ENCODE peak calls at places on chromosome 14, in ten cellular contexts. H, V, Q, X, B, I, S, L, O and G are unnamed samples.
A peak's percentile ranks its signal among the peaks of the same experiment; 100 is the strongest.

GRCh38 chr14:104360522-104360921 is 219.0 kb upstream of the C14orf180 start:
- DNase-seq in H (no peak), V (no peak), Q (no peak), X (no peak), B (no peak), I (peak; percentile 40), S (peak; percentile 28), L (no peak), O (no peak), G (no peak)

GRCh38 chr14:100329233-100330006 is 6.3 kb downstream of the SLC25A47 start:
- DNase-seq in H (no peak), V (no peak), Q (no peak), X (no peak), B (no peak), I (no peak), S (no peak), L (no peak), O (no peak), G (no peak)

GRCh38 chr14:68144051-68144681 is 324.6 kb downstream of the RAD51B start:
- DNase-seq in H (peak; percentile 67), V (no peak), Q (no peak), X (no peak), B (no peak), I (peak; percentile 93), S (no peak), L (no peak), O (no peak), G (no peak)

GRCh38 chr14:23054000-23054811 is 3.1 kb downstream of the CDH24 start:
- DNase-seq in H (no peak), V (no peak), Q (no peak), X (peak; percentile 32), B (peak; percentile 30), I (no peak), S (peak; percentile 68), L (no peak), O (no peak), G (peak; percentile 41)

GRCh38 chr14:23182372-23183014 is 967 bp downstream of the SLC7A8 start:
- DNase-seq in H (no peak), V (no peak), Q (peak; percentile 14), X (peak; percentile 72), B (peak; percentile 32), I (no peak), S (no peak), L (no peak), O (peak; percentile 25), G (no peak)

GRCh38 chr14:102875652-102876051 is 46.8 kb upstream of the AMN start:
- DNase-seq in H (no peak), V (no peak), Q (no peak), X (no peak), B (no peak), I (no peak), S (no peak), L (peak; percentile 27), O (no peak), G (no peak)

GRCh38 chr14:80844872-80845271 is 96.7 kb downstream of the CEP128 start:
- DNase-seq in H (no peak), V (no peak), Q (no peak), X (no peak), B (no peak), I (no peak), S (no peak), L (no peak), O (no peak), G (no peak)

GRCh38 chr14:37583358-37584210 is 11.5 kb downstream of the FOXA1 start:
- DNase-seq in H (no peak), V (no peak), Q (no peak), X (no peak), B (no peak), I (no peak), S (peak; percentile 64), L (no peak), O (no peak), G (no peak)

GRCh38 chr14:89845346-89845745 is 109.2 kb downstream of the EFCAB11 start:
- DNase-seq in H (peak; percentile 91), V (peak; percentile 47), Q (no peak), X (peak; percentile 31), B (peak; percentile 18), I (no peak), S (no peak), L (peak; percentile 62), O (no peak), G (no peak)

GRCh38 chr14:95948608-95949007 is 72.0 kb downstream of the TUNAR start:
- DNase-seq in H (no peak), V (no peak), Q (no peak), X (no peak), B (no peak), I (no peak), S (peak; percentile 10), L (no peak), O (no peak), G (no peak)

GRCh38 chr14:33569844-33570716 is 380.8 kb downstream of the EGLN3 start:
- DNase-seq in H (no peak), V (no peak), Q (no peak), X (no peak), B (no peak), I (no peak), S (no peak), L (no peak), O (no peak), G (no peak)

GRCh38 chr14:100832311-100832960 is 6.5 kb downstream of the MEG3 start:
- DNase-seq in H (no peak), V (no peak), Q (no peak), X (no peak), B (no peak), I (no peak), S (no peak), L (no peak), O (no peak), G (no peak)

GRCh38 chr14:20682435-20683124 is 1.8 kb upstream of the RNASE4 start:
- DNase-seq in H (peak; percentile 95), V (no peak), Q (peak; percentile 66), X (peak; percentile 93), B (peak; percentile 87), I (peak; percentile 96), S (peak; percentile 92), L (peak; percentile 88), O (peak; percentile 73), G (peak; percentile 75)

GRCh38 chr14:35285168-35285990 is 6.8 kb upstream of the PSMA6 start:
- DNase-seq in H (peak; percentile 52), V (no peak), Q (no peak), X (no peak), B (peak; percentile 21), I (no peak), S (no peak), L (no peak), O (no peak), G (peak; percentile 88)

GRCh38 chr14:104367811-104368750 is 211.5 kb upstream of the C14orf180 start:
- DNase-seq in H (no peak), V (no peak), Q (no peak), X (no peak), B (no peak), I (no peak), S (peak; percentile 62), L (no peak), O (no peak), G (no peak)

GRCh38 chr14:75088566-75089373 is 19.3 kb downstream of the ZC2HC1C start:
- DNase-seq in H (peak; percentile 44), V (no peak), Q (peak; percentile 45), X (peak; percentile 74), B (peak; percentile 66), I (no peak), S (no peak), L (peak; percentile 44), O (no peak), G (peak; percentile 62)

GRCh38 chr14:95515080-95515489 is 1.4 kb downstream of the SYNE3 start:
- DNase-seq in H (no peak), V (no peak), Q (no peak), X (peak; percentile 53), B (peak; percentile 38), I (peak; percentile 78), S (no peak), L (no peak), O (no peak), G (peak; percentile 93)

GRCh38 chr14:29740491-29740890 is 187.2 kb downstream of the PRKD1 start:
- DNase-seq in H (no peak), V (no peak), Q (no peak), X (no peak), B (no peak), I (no peak), S (no peak), L (no peak), O (no peak), G (no peak)

GRCh38 chr14:32508281-32508680 is 179.2 kb downstream of the AKAP6 start:
- DNase-seq in H (peak; percentile 37), V (no peak), Q (no peak), X (no peak), B (peak; percentile 24), I (no peak), S (no peak), L (no peak), O (no peak), G (no peak)

GRCh38 chr14:50920482-50921225 is 23.6 kb downstream of the PYGL start:
- DNase-seq in H (peak; percentile 81), V (peak; percentile 77), Q (no peak), X (peak; percentile 82), B (peak; percentile 81), I (no peak), S (no peak), L (peak; percentile 69), O (no peak), G (no peak)

GRCh38 chr14:103108749-103109207 is 14.3 kb downstream of the EXOC3L4 start:
- DNase-seq in H (peak; percentile 76), V (no peak), Q (no peak), X (peak; percentile 47), B (no peak), I (no peak), S (no peak), L (peak; percentile 74), O (no peak), G (peak; percentile 40)

GRCh38 chr14:54025661-54026060 is 69.0 kb upstream of the BMP4 start:
- DNase-seq in H (peak; percentile 38), V (no peak), Q (no peak), X (peak; percentile 14), B (no peak), I (no peak), S (no peak), L (peak; percentile 14), O (no peak), G (peak; percentile 4)

GRCh38 chr14:102825307-102826095 is 48.3 kb downstream of the TRAF3 start:
- DNase-seq in H (no peak), V (no peak), Q (no peak), X (no peak), B (no peak), I (no peak), S (no peak), L (no peak), O (no peak), G (no peak)

GRCh38 chr14:68593806-68594536 is 198.9 kb downstream of the ZFP36L1 start:
- DNase-seq in H (no peak), V (no peak), Q (no peak), X (no peak), B (no peak), I (no peak), S (peak; percentile 21), L (no peak), O (no peak), G (peak; percentile 83)

GRCh38 chr14:95085321-95085720 is 72.0 kb downstream of the DICER1 start:
- DNase-seq in H (no peak), V (no peak), Q (no peak), X (no peak), B (no peak), I (no peak), S (no peak), L (no peak), O (no peak), G (no peak)

GRCh38 chr14:46054526-46054925 is 597.1 kb downstream of the RPL10L start:
- DNase-seq in H (peak; percentile 94), V (peak; percentile 86), Q (no peak), X (peak; percentile 32), B (peak; percentile 10), I (no peak), S (no peak), L (peak; percentile 12), O (no peak), G (no peak)

GRCh38 chr14:56131865-56132830 is 13.9 kb downstream of the PELI2 start:
- DNase-seq in H (no peak), V (no peak), Q (no peak), X (no peak), B (no peak), I (no peak), S (no peak), L (no peak), O (no peak), G (no peak)

GRCh38 chr14:32938719-32939253 is at the start of gene NPAS3:
- DNase-seq in H (no peak), V (no peak), Q (no peak), X (peak; percentile 66), B (peak; percentile 13), I (no peak), S (no peak), L (no peak), O (no peak), G (no peak)